ENCODE peak calls at places on chromosomes 12 and 14, in four cellular contexts. One of them, this sample, is unnamed. For H3K9me3, the result is how much of the 10 kb centered on the place peaks cover.

GRCh38 chr14:32224731-32225377 is 21.8 kb upstream of the RNU6-8 start:
- DNase-seq in vagina: no peak
- DNase-seq in endodermal cell: peak
- DNase-seq in heart right ventricle: peak
- DNase-seq in this sample: peak

GRCh38 chr12:101733166-101733565 is 6.1 kb downstream of the SYCP3 start:
- DNase-seq in vagina: no peak
- DNase-seq in endodermal cell: no peak
- DNase-seq in heart right ventricle: no peak
- DNase-seq in this sample: no peak

GRCh38 chr12:91098942-91099341 is 12.4 kb downstream of the LUM start:
- DNase-seq in vagina: no peak
- DNase-seq in endodermal cell: no peak
- DNase-seq in heart right ventricle: no peak
- DNase-seq in this sample: no peak

GRCh38 chr14:45906257-45906656 is 653.3 kb upstream of the MIS18BP1 start:
- DNase-seq in vagina: no peak
- DNase-seq in endodermal cell: no peak
- DNase-seq in heart right ventricle: no peak
- DNase-seq in this sample: no peak

GRCh38 chr12:71710276-71711125 is 24.6 kb downstream of the TMEM19 start:
- DNase-seq in vagina: no peak
- DNase-seq in endodermal cell: no peak
- DNase-seq in heart right ventricle: no peak
- DNase-seq in this sample: no peak

GRCh38 chr12:49967042-49967776 is 5.5 kb downstream of the AQP5 start:
- DNase-seq in vagina: no peak
- DNase-seq in endodermal cell: peak
- DNase-seq in heart right ventricle: peak
- DNase-seq in this sample: peak

GRCh38 chr12:32053881-32054624 is 52.6 kb upstream of the BICD1 start:
- DNase-seq in vagina: no peak
- DNase-seq in endodermal cell: no peak
- DNase-seq in heart right ventricle: no peak
- DNase-seq in this sample: no peak

GRCh38 chr14:92109490-92109889 is 3.1 kb upstream of the ATXN3 start:
- DNase-seq in vagina: no peak
- DNase-seq in endodermal cell: no peak
- DNase-seq in heart right ventricle: no peak
- DNase-seq in this sample: no peak

GRCh38 chr14:64997108-64997794 is 10.6 kb downstream of the FNTB start:
- DNase-seq in vagina: no peak
- DNase-seq in endodermal cell: no peak
- DNase-seq in heart right ventricle: no peak
- DNase-seq in this sample: no peak

GRCh38 chr12:108724054-108724889 is 7.0 kb downstream of the CORO1C start:
- DNase-seq in vagina: no peak
- DNase-seq in endodermal cell: no peak
- DNase-seq in heart right ventricle: no peak
- DNase-seq in this sample: no peak

GRCh38 chr12:62435337-62436163 is 31.1 kb upstream of the MON2 start:
- DNase-seq in vagina: no peak
- DNase-seq in endodermal cell: peak
- DNase-seq in heart right ventricle: peak
- DNase-seq in this sample: peak

GRCh38 chr14:71248204-71248603 is 340.9 kb downstream of the PCNX1 start:
- DNase-seq in vagina: no peak
- DNase-seq in endodermal cell: no peak
- DNase-seq in heart right ventricle: no peak
- DNase-seq in this sample: no peak

GRCh38 chr12:92529944-92530343 is 172.8 kb upstream of the PLEKHG7 start:
- DNase-seq in vagina: no peak
- DNase-seq in endodermal cell: no peak
- DNase-seq in heart right ventricle: no peak
- DNase-seq in this sample: no peak

GRCh38 chr14:71187633-71188356 is 280.5 kb downstream of the PCNX1 start:
- DNase-seq in vagina: no peak
- DNase-seq in endodermal cell: peak
- DNase-seq in heart right ventricle: no peak
- DNase-seq in this sample: no peak

GRCh38 chr14:30440986-30441385 is 118.0 kb upstream of the G2E3 start:
- DNase-seq in vagina: no peak
- DNase-seq in endodermal cell: no peak
- DNase-seq in heart right ventricle: no peak
- DNase-seq in this sample: no peak

GRCh38 chr14:100056964-100057817 is 8.0 kb upstream of the EVL start:
- DNase-seq in vagina: no peak
- DNase-seq in endodermal cell: no peak
- DNase-seq in heart right ventricle: no peak
- DNase-seq in this sample: no peak

GRCh38 chr12:91219511-91219910 is 36.9 kb upstream of the DCN start:
- DNase-seq in vagina: no peak
- DNase-seq in endodermal cell: no peak
- DNase-seq in heart right ventricle: no peak
- DNase-seq in this sample: no peak

GRCh38 chr14:41830679-41831078 is 224.0 kb downstream of the LRFN5 start:
- DNase-seq in vagina: no peak
- DNase-seq in endodermal cell: peak
- DNase-seq in heart right ventricle: peak
- DNase-seq in this sample: no peak

GRCh38 chr14:87430810-87431209 is 562.2 kb downstream of the GALC start:
- DNase-seq in vagina: no peak
- DNase-seq in endodermal cell: no peak
- DNase-seq in heart right ventricle: no peak
- DNase-seq in this sample: no peak

GRCh38 chr12:3493225-3494049 is 2.4 kb downstream of the PRMT8 start:
- DNase-seq in vagina: no peak
- DNase-seq in endodermal cell: peak
- DNase-seq in heart right ventricle: peak
- DNase-seq in this sample: no peak

GRCh38 chr12:642633-643477 is 20.4 kb downstream of the NINJ2 start:
- DNase-seq in vagina: no peak
- DNase-seq in endodermal cell: peak
- DNase-seq in heart right ventricle: peak
- DNase-seq in this sample: peak
- TF ChIP-seq CTCF in vagina: no peak
- TF ChIP-seq CTCF in endodermal cell: peak
- TF ChIP-seq CTCF in heart right ventricle: no peak
- TF ChIP-seq CTCF in this sample: peak

DNA sequence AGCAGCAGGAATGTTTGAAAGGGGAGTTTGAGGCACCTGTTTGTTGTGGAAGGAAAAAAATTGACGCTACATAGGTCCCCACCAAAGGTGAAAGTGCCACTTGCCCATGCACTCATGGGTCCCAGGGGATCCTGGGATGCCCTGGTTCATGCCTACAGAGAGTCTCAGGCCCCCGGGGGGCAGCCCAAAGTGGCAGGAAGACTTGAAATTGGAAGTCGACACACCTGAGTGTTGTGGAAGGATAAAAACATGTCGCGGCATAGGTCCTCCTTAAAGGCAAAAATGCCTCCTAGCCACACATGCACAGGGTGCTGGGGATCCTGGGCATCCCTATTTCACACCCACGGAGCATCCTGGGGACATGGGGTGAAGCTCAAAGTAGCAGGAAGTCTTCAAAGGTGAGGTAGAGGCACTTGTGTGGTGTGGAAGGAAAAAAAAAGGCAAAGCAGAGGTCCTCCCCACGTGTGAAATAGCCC is 576.1 kb downstream of the ALG10 start:
- DNase-seq in vagina: peak
- DNase-seq in endodermal cell: no peak
- DNase-seq in heart right ventricle: no peak
- DNase-seq in this sample: no peak
- H3K9me3 ChIP-seq in vagina: under half
- H3K9me3 ChIP-seq in endodermal cell: half or more
- H3K9me3 ChIP-seq in heart right ventricle: under half
- H3K9me3 ChIP-seq in this sample: under half

DNA sequence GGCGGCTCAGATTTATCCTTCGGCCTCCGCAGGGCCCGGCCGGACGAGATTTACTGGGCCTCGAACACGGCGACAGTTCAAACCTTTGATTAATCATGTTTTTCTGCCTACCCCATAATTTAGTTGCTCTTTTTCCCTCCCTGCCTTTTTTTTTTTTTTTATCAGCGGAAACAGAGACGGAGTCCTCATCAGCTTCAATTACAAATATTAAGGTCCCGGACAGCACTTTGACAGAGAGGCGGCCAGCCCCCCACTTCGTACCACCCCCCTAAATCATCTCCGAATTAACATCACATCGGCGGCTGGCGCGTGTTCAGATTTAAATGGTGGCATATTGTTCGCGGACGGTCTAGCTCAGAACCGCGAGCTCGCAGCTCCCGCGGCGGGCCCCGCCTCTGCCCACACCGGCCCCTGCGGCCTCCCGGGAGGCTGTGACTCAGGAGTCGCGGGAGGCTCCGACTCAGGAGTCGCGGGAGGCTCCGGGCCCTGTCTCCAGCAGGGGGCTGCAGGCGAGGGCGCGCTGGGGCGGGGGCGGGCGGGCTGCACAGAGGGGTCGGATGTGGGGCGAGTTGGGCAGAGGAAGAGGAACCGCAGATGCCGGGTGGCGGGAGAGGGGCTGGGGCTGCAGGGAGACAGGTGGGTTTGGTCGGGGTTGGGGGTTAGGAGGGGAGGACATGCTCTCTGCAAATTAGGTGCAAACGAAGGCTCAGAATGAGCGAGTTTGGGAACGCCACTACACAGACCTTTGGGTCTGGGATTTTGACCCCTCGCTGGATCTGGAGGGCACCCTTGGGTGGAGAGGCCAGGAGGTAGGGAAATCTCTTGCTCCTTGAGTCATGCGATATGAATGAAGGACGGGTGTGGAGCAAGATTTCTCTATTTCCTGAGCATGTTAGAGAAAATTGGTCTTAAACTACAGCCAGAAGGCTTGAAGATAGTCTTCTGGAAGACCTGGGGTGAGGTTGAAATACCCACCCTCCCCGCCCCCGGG is 19.6 kb upstream of the ATP5MC2 start:
- DNase-seq in vagina: no peak
- DNase-seq in endodermal cell: peak
- DNase-seq in heart right ventricle: peak
- DNase-seq in this sample: no peak
- TF ChIP-seq CTCF in vagina: no peak
- TF ChIP-seq CTCF in endodermal cell: peak
- TF ChIP-seq CTCF in heart right ventricle: no peak
- TF ChIP-seq CTCF in this sample: no peak

DNA sequence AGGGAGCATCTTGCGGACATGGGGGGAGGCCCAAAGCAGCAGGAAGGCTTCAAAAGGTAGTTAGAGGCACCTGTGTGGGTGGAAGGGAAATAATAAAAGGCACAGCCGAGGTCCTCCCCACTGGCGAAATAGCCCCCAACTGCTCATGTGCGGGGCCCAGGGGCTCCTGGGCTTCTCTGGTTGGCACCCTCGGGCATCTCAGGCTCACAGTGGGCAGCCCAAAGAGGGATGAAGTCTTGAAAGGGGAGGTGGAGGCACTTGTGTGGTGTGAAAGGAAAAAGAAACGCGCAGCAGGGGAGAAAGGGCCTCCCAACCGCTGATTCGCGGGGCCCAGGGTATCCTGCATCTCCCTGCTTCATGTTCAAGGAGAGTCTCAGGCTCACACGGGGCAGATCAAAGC is 579.4 kb downstream of the ALG10 start:
- DNase-seq in vagina: peak
- DNase-seq in endodermal cell: no peak
- DNase-seq in heart right ventricle: no peak
- DNase-seq in this sample: no peak
- H3K9me3 ChIP-seq in vagina: under half
- H3K9me3 ChIP-seq in endodermal cell: half or more
- H3K9me3 ChIP-seq in heart right ventricle: under half
- H3K9me3 ChIP-seq in this sample: under half

GRCh38 chr12:128914908-128915563 is 61.8 kb downstream of the GLT1D1 start:
- DNase-seq in vagina: no peak
- DNase-seq in endodermal cell: no peak
- DNase-seq in heart right ventricle: no peak
- DNase-seq in this sample: no peak

GRCh38 chr12:128908254-128908653 is 55.0 kb downstream of the GLT1D1 start:
- DNase-seq in vagina: no peak
- DNase-seq in endodermal cell: no peak
- DNase-seq in heart right ventricle: no peak
- DNase-seq in this sample: no peak

GRCh38 chr12:128910629-128911028 is 57.4 kb downstream of the GLT1D1 start:
- DNase-seq in vagina: no peak
- DNase-seq in endodermal cell: peak
- DNase-seq in heart right ventricle: no peak
- DNase-seq in this sample: no peak

GRCh38 chr12:128909653-128910052 is 56.4 kb downstream of the GLT1D1 start:
- DNase-seq in vagina: no peak
- DNase-seq in endodermal cell: no peak
- DNase-seq in heart right ventricle: no peak
- DNase-seq in this sample: no peak

GRCh38 chr12:128911861-128912260 is 58.6 kb downstream of the GLT1D1 start:
- DNase-seq in vagina: no peak
- DNase-seq in endodermal cell: peak
- DNase-seq in heart right ventricle: no peak
- DNase-seq in this sample: no peak
- TF ChIP-seq CTCF in vagina: no peak
- TF ChIP-seq CTCF in endodermal cell: no peak
- TF ChIP-seq CTCF in heart right ventricle: no peak
- TF ChIP-seq CTCF in this sample: no peak

GRCh38 chr14:106309423-106309822 is 783.0 kb downstream of the TMEM121 start:
- DNase-seq in vagina: no peak
- DNase-seq in endodermal cell: no peak
- DNase-seq in heart right ventricle: no peak
- DNase-seq in this sample: no peak

GRCh38 chr14:106308839-106309389 is 782.5 kb downstream of the TMEM121 start:
- DNase-seq in vagina: no peak
- DNase-seq in endodermal cell: peak
- DNase-seq in heart right ventricle: peak
- DNase-seq in this sample: peak
- H3K9me3 ChIP-seq in vagina: under half
- H3K9me3 ChIP-seq in endodermal cell: half or more
- H3K9me3 ChIP-seq in heart right ventricle: under half
- H3K9me3 ChIP-seq in this sample: under half

GRCh38 chr12:112800183-112800582 is 8.6 kb downstream of the RPH3A start:
- DNase-seq in vagina: no peak
- DNase-seq in endodermal cell: no peak
- DNase-seq in heart right ventricle: no peak
- DNase-seq in this sample: no peak

GRCh38 chr12:112806721-112807120 is 15.2 kb downstream of the RPH3A start:
- DNase-seq in vagina: no peak
- DNase-seq in endodermal cell: no peak
- DNase-seq in heart right ventricle: no peak
- DNase-seq in this sample: no peak

GRCh38 chr12:112801055-112801454 is 9.5 kb downstream of the RPH3A start:
- DNase-seq in vagina: no peak
- DNase-seq in endodermal cell: no peak
- DNase-seq in heart right ventricle: no peak
- DNase-seq in this sample: no peak

GRCh38 chr12:112807452-112807851 is 15.9 kb downstream of the RPH3A start:
- DNase-seq in vagina: no peak
- DNase-seq in endodermal cell: no peak
- DNase-seq in heart right ventricle: no peak
- DNase-seq in this sample: no peak

GRCh38 chr12:112803620-112804279 is 12.2 kb downstream of the RPH3A start:
- DNase-seq in vagina: no peak
- DNase-seq in endodermal cell: peak
- DNase-seq in heart right ventricle: no peak
- DNase-seq in this sample: no peak
- TF ChIP-seq CTCF in vagina: no peak
- TF ChIP-seq CTCF in endodermal cell: peak
- TF ChIP-seq CTCF in heart right ventricle: no peak
- TF ChIP-seq CTCF in this sample: no peak